ENCODE peak calls at places on chromosomes 3 and 15, in nine cellular contexts. One of them, this sample, is unnamed.

GRCh38 chr3:187085933-187086332 is 53.4 kb downstream of the RPL39L start:
- DNase-seq in foreskin keratinocyte: no peak
- DNase-seq in ovary: no peak
- DNase-seq in lung: no peak
- DNase-seq in NB4: no peak
- DNase-seq in uterus: no peak
- DNase-seq in psoas muscle: no peak
- DNase-seq in OCI-LY7: no peak
- DNase-seq in fibroblast of lung: no peak
- DNase-seq in this sample: no peak

GRCh38 chr3:65778966-65779365 is 259.8 kb downstream of the MAGI1 start:
- DNase-seq in foreskin keratinocyte: no peak
- DNase-seq in ovary: no peak
- DNase-seq in lung: no peak
- DNase-seq in NB4: no peak
- DNase-seq in uterus: no peak
- DNase-seq in psoas muscle: no peak
- DNase-seq in OCI-LY7: no peak
- DNase-seq in fibroblast of lung: peak
- DNase-seq in this sample: no peak

GRCh38 chr3:42097166-42097946 is 6.2 kb downstream of the TRAK1 start:
- DNase-seq in foreskin keratinocyte: peak
- DNase-seq in ovary: no peak
- DNase-seq in lung: no peak
- DNase-seq in NB4: no peak
- DNase-seq in uterus: no peak
- DNase-seq in psoas muscle: no peak
- DNase-seq in OCI-LY7: no peak
- DNase-seq in fibroblast of lung: peak
- DNase-seq in this sample: no peak

GRCh38 chr15:99474981-99475753 is 90.6 kb upstream of the MEF2A start:
- DNase-seq in foreskin keratinocyte: no peak
- DNase-seq in ovary: peak
- DNase-seq in lung: peak
- DNase-seq in NB4: no peak
- DNase-seq in uterus: no peak
- DNase-seq in psoas muscle: peak
- DNase-seq in OCI-LY7: no peak
- DNase-seq in fibroblast of lung: no peak
- DNase-seq in this sample: no peak

GRCh38 chr15:76359152-76359551 is 22.6 kb downstream of the ISL2 start:
- DNase-seq in foreskin keratinocyte: no peak
- DNase-seq in ovary: no peak
- DNase-seq in lung: no peak
- DNase-seq in NB4: no peak
- DNase-seq in uterus: no peak
- DNase-seq in psoas muscle: no peak
- DNase-seq in OCI-LY7: no peak
- DNase-seq in fibroblast of lung: no peak
- DNase-seq in this sample: no peak

GRCh38 chr3:9732080-9732752 is 681 bp downstream of the BRPF1 start:
- DNase-seq in foreskin keratinocyte: no peak
- DNase-seq in ovary: no peak
- DNase-seq in lung: peak
- DNase-seq in NB4: peak
- DNase-seq in uterus: no peak
- DNase-seq in psoas muscle: no peak
- DNase-seq in OCI-LY7: peak
- DNase-seq in fibroblast of lung: no peak
- DNase-seq in this sample: peak

GRCh38 chr3:136093771-136094170 is 102.4 kb downstream of the MSL2 start:
- DNase-seq in foreskin keratinocyte: no peak
- DNase-seq in ovary: no peak
- DNase-seq in lung: no peak
- DNase-seq in NB4: no peak
- DNase-seq in uterus: no peak
- DNase-seq in psoas muscle: no peak
- DNase-seq in OCI-LY7: no peak
- DNase-seq in fibroblast of lung: peak
- DNase-seq in this sample: no peak

GRCh38 chr3:196942915-196943277 is 568 bp upstream of the NCBP2 start:
- DNase-seq in foreskin keratinocyte: no peak
- DNase-seq in ovary: peak
- DNase-seq in lung: no peak
- DNase-seq in NB4: no peak
- DNase-seq in uterus: no peak
- DNase-seq in psoas muscle: peak
- DNase-seq in OCI-LY7: peak
- DNase-seq in fibroblast of lung: peak
- DNase-seq in this sample: peak

GRCh38 chr3:112888388-112889085 is 41.9 kb upstream of the CD200R1L start:
- DNase-seq in foreskin keratinocyte: no peak
- DNase-seq in ovary: no peak
- DNase-seq in lung: no peak
- DNase-seq in NB4: no peak
- DNase-seq in uterus: no peak
- DNase-seq in psoas muscle: no peak
- DNase-seq in OCI-LY7: no peak
- DNase-seq in fibroblast of lung: peak
- DNase-seq in this sample: no peak

GRCh38 chr15:29418931-29419330 is 149.3 kb upstream of the NSMCE3 start:
- DNase-seq in foreskin keratinocyte: no peak
- DNase-seq in ovary: no peak
- DNase-seq in lung: no peak
- DNase-seq in NB4: no peak
- DNase-seq in uterus: no peak
- DNase-seq in psoas muscle: no peak
- DNase-seq in OCI-LY7: no peak
- DNase-seq in fibroblast of lung: no peak
- DNase-seq in this sample: no peak

GRCh38 chr3:128229077-128229837 is 76.0 kb downstream of the EEFSEC start:
- DNase-seq in foreskin keratinocyte: no peak
- DNase-seq in ovary: no peak
- DNase-seq in lung: no peak
- DNase-seq in NB4: no peak
- DNase-seq in uterus: no peak
- DNase-seq in psoas muscle: no peak
- DNase-seq in OCI-LY7: no peak
- DNase-seq in fibroblast of lung: no peak
- DNase-seq in this sample: no peak

GRCh38 chr3:31688847-31689246 is 156.1 kb downstream of the STT3B start:
- DNase-seq in foreskin keratinocyte: no peak
- DNase-seq in ovary: no peak
- DNase-seq in lung: no peak
- DNase-seq in NB4: no peak
- DNase-seq in uterus: no peak
- DNase-seq in psoas muscle: no peak
- DNase-seq in OCI-LY7: no peak
- DNase-seq in fibroblast of lung: peak
- DNase-seq in this sample: no peak

GRCh38 chr3:31692714-31693113 is 160.0 kb downstream of the STT3B start:
- DNase-seq in foreskin keratinocyte: no peak
- DNase-seq in ovary: no peak
- DNase-seq in lung: no peak
- DNase-seq in NB4: peak
- DNase-seq in uterus: no peak
- DNase-seq in psoas muscle: no peak
- DNase-seq in OCI-LY7: no peak
- DNase-seq in fibroblast of lung: no peak
- DNase-seq in this sample: no peak

DNA sequence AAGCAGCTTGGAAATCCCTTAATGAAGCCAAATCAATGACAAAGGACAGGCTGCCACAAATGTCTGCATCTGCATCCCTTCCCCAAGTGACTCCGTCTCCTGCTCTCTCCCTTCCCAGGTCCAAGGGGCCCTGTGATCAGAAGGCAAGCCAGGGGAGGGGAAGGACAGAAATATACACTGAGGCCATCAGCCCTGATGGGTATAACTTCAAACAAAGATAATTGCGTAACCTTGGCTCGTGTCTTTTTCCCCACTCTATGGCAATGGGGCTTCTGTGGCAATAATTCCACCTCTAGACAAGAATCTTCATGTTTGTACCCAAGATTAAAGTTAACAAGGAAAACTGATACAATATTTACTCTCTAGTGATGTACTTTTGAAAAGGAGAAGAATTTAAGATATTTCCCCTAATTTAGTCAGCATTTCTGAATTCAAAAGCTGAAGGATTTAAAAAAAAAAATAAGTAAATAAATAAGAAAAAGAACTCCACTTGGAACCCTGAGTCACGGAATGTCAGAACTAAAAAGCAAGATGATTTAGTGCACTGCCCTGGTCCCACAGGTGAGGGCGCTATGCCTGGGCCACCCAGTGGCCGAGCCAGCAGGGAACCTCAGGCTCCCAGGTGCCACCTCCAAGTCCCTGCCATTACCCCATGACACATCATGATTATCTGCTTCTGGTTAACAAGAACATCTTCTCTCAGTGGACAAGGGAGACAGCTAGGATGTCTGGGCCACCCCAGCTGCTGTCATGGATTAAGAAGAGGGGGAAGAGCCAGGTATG is 154.5 kb downstream of the STT3B start:
- DNase-seq in foreskin keratinocyte: no peak
- DNase-seq in ovary: no peak
- DNase-seq in lung: no peak
- DNase-seq in NB4: no peak
- DNase-seq in uterus: no peak
- DNase-seq in psoas muscle: no peak
- DNase-seq in OCI-LY7: no peak
- DNase-seq in fibroblast of lung: no peak
- DNase-seq in this sample: no peak
- TF ChIP-seq CTCF in foreskin keratinocyte: peak
- TF ChIP-seq CTCF in ovary: no peak
- TF ChIP-seq CTCF in lung: no peak
- TF ChIP-seq CTCF in NB4: no peak
- TF ChIP-seq CTCF in uterus: no peak
- TF ChIP-seq CTCF in psoas muscle: no peak
- TF ChIP-seq CTCF in OCI-LY7: peak
- TF ChIP-seq CTCF in fibroblast of lung: no peak
- TF ChIP-seq CTCF in this sample: no peak

GRCh38 chr3:102233881-102234280 is 200.9 kb upstream of the ZPLD1 start:
- DNase-seq in foreskin keratinocyte: no peak
- DNase-seq in ovary: no peak
- DNase-seq in lung: no peak
- DNase-seq in NB4: peak
- DNase-seq in uterus: no peak
- DNase-seq in psoas muscle: no peak
- DNase-seq in OCI-LY7: peak
- DNase-seq in fibroblast of lung: no peak
- DNase-seq in this sample: no peak

GRCh38 chr3:102238362-102238761 is 196.5 kb upstream of the ZPLD1 start:
- DNase-seq in foreskin keratinocyte: no peak
- DNase-seq in ovary: no peak
- DNase-seq in lung: no peak
- DNase-seq in NB4: no peak
- DNase-seq in uterus: no peak
- DNase-seq in psoas muscle: no peak
- DNase-seq in OCI-LY7: no peak
- DNase-seq in fibroblast of lung: no peak
- DNase-seq in this sample: no peak

GRCh38 chr3:102237181-102237580 is 197.6 kb upstream of the ZPLD1 start:
- DNase-seq in foreskin keratinocyte: no peak
- DNase-seq in ovary: no peak
- DNase-seq in lung: no peak
- DNase-seq in NB4: no peak
- DNase-seq in uterus: no peak
- DNase-seq in psoas muscle: no peak
- DNase-seq in OCI-LY7: no peak
- DNase-seq in fibroblast of lung: no peak
- DNase-seq in this sample: no peak

GRCh38 chr3:102237838-102238237 is 197.0 kb upstream of the ZPLD1 start:
- DNase-seq in foreskin keratinocyte: no peak
- DNase-seq in ovary: no peak
- DNase-seq in lung: no peak
- DNase-seq in NB4: no peak
- DNase-seq in uterus: no peak
- DNase-seq in psoas muscle: no peak
- DNase-seq in OCI-LY7: no peak
- DNase-seq in fibroblast of lung: peak
- DNase-seq in this sample: no peak

DNA sequence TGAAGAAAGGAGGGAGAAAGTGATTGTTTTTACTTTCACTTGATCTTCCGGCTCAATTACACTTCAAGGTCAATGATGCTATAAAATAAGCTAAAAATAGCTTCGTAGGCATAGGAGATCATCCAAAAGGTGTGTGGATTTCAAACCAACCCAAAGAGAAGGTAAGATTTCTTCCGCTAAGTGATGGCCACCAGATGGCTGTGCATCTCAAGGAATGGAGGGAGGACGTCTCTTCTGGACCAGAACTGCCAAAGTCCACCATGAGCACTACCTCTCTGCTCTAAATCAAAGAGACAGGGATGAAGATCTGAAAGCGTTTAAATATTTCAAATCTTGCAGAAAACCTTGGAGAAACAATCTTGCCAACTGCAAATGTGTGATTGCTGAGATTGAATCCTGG is 199.1 kb upstream of the ZPLD1 start:
- DNase-seq in foreskin keratinocyte: no peak
- DNase-seq in ovary: no peak
- DNase-seq in lung: no peak
- DNase-seq in NB4: peak
- DNase-seq in uterus: no peak
- DNase-seq in psoas muscle: no peak
- DNase-seq in OCI-LY7: peak
- DNase-seq in fibroblast of lung: no peak
- DNase-seq in this sample: no peak
- TF ChIP-seq CTCF in foreskin keratinocyte: peak
- TF ChIP-seq CTCF in ovary: no peak
- TF ChIP-seq CTCF in lung: peak
- TF ChIP-seq CTCF in NB4: peak
- TF ChIP-seq CTCF in uterus: no peak
- TF ChIP-seq CTCF in psoas muscle: no peak
- TF ChIP-seq CTCF in OCI-LY7: peak
- TF ChIP-seq CTCF in fibroblast of lung: peak
- TF ChIP-seq CTCF in this sample: no peak

DNA sequence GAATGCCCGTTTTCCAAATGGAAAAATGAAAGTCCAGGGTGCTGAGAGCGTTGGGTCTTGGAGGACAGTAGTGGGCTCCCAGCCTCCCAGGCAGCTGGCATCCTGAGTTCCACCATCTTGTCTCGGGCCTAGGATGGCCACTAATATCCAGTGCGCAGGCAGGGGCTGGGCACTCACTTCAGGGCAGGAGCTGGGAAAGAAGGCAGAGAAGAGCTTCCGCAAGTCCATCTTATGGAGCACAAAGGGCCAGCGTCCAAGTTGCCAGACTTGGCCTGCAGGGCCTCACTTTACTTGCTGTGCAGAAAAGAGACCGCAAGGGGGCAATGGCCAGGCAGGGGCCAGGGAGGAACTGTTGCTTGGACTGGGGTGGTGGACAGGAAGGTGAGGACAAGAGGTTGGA is 46.1 kb downstream of the IQSEC1 start:
- DNase-seq in foreskin keratinocyte: no peak
- DNase-seq in ovary: no peak
- DNase-seq in lung: no peak
- DNase-seq in NB4: no peak
- DNase-seq in uterus: no peak
- DNase-seq in psoas muscle: no peak
- DNase-seq in OCI-LY7: no peak
- DNase-seq in fibroblast of lung: no peak
- DNase-seq in this sample: no peak
- TF ChIP-seq CTCF in foreskin keratinocyte: no peak
- TF ChIP-seq CTCF in ovary: no peak
- TF ChIP-seq CTCF in lung: no peak
- TF ChIP-seq CTCF in NB4: no peak
- TF ChIP-seq CTCF in uterus: no peak
- TF ChIP-seq CTCF in psoas muscle: no peak
- TF ChIP-seq CTCF in OCI-LY7: no peak
- TF ChIP-seq CTCF in fibroblast of lung: no peak
- TF ChIP-seq CTCF in this sample: no peak

GRCh38 chr3:144235489-144235888 is 263.9 kb downstream of the DIPK2A start:
- DNase-seq in foreskin keratinocyte: no peak
- DNase-seq in ovary: no peak
- DNase-seq in lung: no peak
- DNase-seq in NB4: no peak
- DNase-seq in uterus: no peak
- DNase-seq in psoas muscle: no peak
- DNase-seq in OCI-LY7: no peak
- DNase-seq in fibroblast of lung: no peak
- DNase-seq in this sample: no peak
- TF ChIP-seq CTCF in foreskin keratinocyte: no peak
- TF ChIP-seq CTCF in ovary: no peak
- TF ChIP-seq CTCF in lung: no peak
- TF ChIP-seq CTCF in NB4: no peak
- TF ChIP-seq CTCF in uterus: no peak
- TF ChIP-seq CTCF in psoas muscle: no peak
- TF ChIP-seq CTCF in OCI-LY7: no peak
- TF ChIP-seq CTCF in fibroblast of lung: no peak
- TF ChIP-seq CTCF in this sample: no peak